ENCODE peak calls at places on chromosomes 13 and 19, in nine cellular contexts. Z is substantia nigra; M is thyroid gland; V is naive thymus-derived CD4-positive, alpha-beta T cell; I is left ventricle myocardium inferior; F is HCT116; H is left lung; S is mesendoderm; K is esophagus squamous epithelium. C is an unnamed sample.

GRCh38 chr13:73365240-73365639 is 306.4 kb downstream of the KLF5 start:
- DNase-seq in S (no peak), V (no peak), Z (no peak), K (no peak), I (no peak), M (no peak), H (no peak), F (no peak), C (no peak)

GRCh38 chr13:19836472-19836871 is 27.0 kb downstream of the ZMYM5 start:
- DNase-seq in M (no peak), H (no peak), V (no peak), Z (no peak), K (no peak), S (no peak), F (no peak), I (no peak), C (no peak)

GRCh38 chr19:11268783-11269267 is 6.5 kb upstream of the DOCK6 start:
- DNase-seq in V (no peak), I (peak), H (no peak), M (peak), Z (no peak), F (no peak), K (no peak), S (no peak), C (no peak)

GRCh38 chr13:106373989-106374572 is 161.4 kb downstream of the EFNB2 start:
- DNase-seq in S (no peak), V (no peak), Z (no peak), K (no peak), F (no peak), M (no peak), I (no peak), H (no peak), C (no peak)

GRCh38 chr13:40490086-40490723 is 176.2 kb downstream of the FOXO1 start:
- DNase-seq in F (no peak), Z (no peak), S (no peak), K (no peak), V (no peak), I (no peak), H (no peak), M (peak), C (peak)

GRCh38 chr13:36131215-36131930 is at the start of gene DCLK1:
- DNase-seq in V (no peak), M (peak), F (no peak), S (peak), I (peak), H (peak), Z (no peak), K (no peak), C (no peak)

GRCh38 chr19:1866693-1867358 is 3.4 kb upstream of the KLF16 start:
- DNase-seq in F (no peak), H (no peak), K (no peak), I (no peak), V (no peak), Z (no peak), S (no peak), M (no peak), C (no peak)

GRCh38 chr19:50720921-50721291 is 1.3 kb upstream of the SHANK1 start:
- DNase-seq in K (no peak), H (no peak), I (no peak), Z (no peak), F (no peak), M (no peak), V (no peak), S (no peak), C (no peak)

GRCh38 chr13:94384217-94384905 is 95.1 kb downstream of the DCT start:
- DNase-seq in S (no peak), Z (no peak), H (no peak), I (no peak), F (no peak), M (no peak), K (no peak), V (no peak), C (no peak)

GRCh38 chr19:18589380-18590272 is 1.0 kb downstream of the REX1BD start:
- DNase-seq in S (peak), I (peak), F (peak), Z (no peak), M (peak), K (no peak), V (no peak), H (peak), C (peak)

GRCh38 chr13:70923863-70924752 is 815.9 kb upstream of the KLHL1 start:
- DNase-seq in S (no peak), K (no peak), I (no peak), H (no peak), M (no peak), V (no peak), Z (no peak), F (no peak), C (no peak)

GRCh38 chr19:49812997-49813861 is at the start of gene FUZ:
- DNase-seq in H (peak), S (peak), K (peak), V (peak), Z (peak), F (peak), I (peak), M (peak), C (peak)

DNA sequence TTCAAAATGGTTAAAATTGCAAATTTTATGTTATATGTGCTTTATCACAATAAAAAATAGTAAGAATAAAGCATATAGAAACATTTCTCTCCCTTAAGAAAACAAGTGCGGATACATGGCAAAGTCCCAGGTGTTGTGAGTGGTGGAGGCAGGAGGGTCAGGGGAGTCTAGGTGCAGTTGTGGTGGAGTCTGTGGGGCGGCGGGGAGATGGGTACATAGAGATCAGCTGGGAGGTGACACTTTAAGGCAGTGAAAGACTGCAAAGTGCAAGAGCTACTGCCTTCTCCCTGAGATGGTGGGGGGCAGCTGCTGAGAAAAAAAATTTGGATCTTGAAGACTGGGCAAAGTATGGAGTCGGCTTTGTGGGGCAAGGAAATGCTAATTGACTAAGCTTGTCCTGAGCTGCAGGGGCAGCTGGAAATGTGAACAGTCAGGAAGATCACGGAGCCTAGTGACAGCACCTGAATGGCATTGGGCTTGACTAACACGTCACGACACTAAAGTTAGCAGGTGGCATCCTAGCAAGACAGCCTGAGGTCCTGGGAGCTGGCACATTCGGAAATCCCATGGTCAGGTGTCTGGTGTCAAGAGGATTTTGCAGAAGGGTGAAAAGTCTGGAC is 72.9 kb upstream of the IRS2 start:
- DNase-seq in K (no peak), S (no peak), Z (no peak), V (no peak), H (no peak), I (no peak), F (no peak), M (no peak), C (no peak)
- H3K27ac ChIP-seq in K (no peak), S (no peak), Z (no peak), V (no peak), H (no peak), I (no peak), F (no peak), M (no peak), C (no peak)

GRCh38 chr13:113838711-113839201 is 25.1 kb downstream of the GAS6 start:
- DNase-seq in H (no peak), I (peak), Z (no peak), M (no peak), S (no peak), K (no peak), F (no peak), V (no peak), C (no peak)
- H3K27ac ChIP-seq in H (no peak), I (peak), Z (peak), M (no peak), S (no peak), K (peak), F (peak), V (no peak), C (no peak)

DNA sequence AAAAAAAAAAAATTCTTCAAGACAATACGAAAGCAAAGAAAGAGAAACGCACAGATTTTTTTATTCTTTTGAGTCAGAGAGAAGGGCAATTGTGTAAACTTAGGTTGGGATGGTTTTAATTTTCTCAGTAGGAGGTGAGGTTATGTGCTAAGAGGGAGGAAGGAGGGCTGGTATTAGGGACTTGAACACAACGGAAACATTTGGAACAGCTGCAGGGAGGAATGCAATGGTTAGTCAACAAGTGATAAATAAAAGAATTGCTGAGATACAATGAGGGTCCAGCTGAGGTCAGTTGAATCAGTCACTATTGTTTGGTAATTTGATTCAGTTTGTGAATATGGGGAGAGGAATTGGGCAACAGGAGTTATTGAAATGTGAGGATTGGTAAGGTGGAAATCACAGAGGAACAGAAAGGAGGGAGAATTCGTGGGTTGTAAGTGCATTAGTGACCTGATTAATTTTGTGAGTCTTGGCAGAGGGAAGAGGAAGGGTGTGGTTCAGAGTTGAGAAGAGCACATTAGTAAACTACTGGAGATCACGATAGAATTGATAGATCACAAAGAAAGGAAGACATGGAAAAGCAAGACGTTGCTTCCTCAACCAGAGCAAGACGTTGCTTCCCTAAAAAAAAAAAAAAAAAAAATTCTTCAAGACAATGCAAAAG is 499.5 kb upstream of the SPRY2 start:
- DNase-seq in M (no peak), F (no peak), V (no peak), K (no peak), H (no peak), I (no peak), Z (no peak), S (peak), C (no peak)
- H3K27ac ChIP-seq in M (no peak), F (no peak), V (no peak), K (no peak), H (no peak), I (peak), Z (no peak), S (no peak), C (no peak)

GRCh38 chr19:42480335-42481095 is 37.8 kb upstream of the CXCL17 start:
- DNase-seq in H (no peak), K (no peak), Z (no peak), M (no peak), S (peak), I (no peak), V (no peak), F (no peak), C (no peak)
- H3K27ac ChIP-seq in H (no peak), K (peak), Z (no peak), M (no peak), S (no peak), I (peak), V (peak), F (no peak), C (no peak)

C was measured in CD8-positive, alpha-beta T cell.